ENCODE peak calls at places on chromosomes 3 and 15, in six cellular contexts. A, W, U, F, R and C are unnamed samples. For H3K4me1, the result is how much of the 10 kb centered on the place peaks cover.

GRCh38 chr3:188209740-188210139 is 55.8 kb downstream of the LPP start:
- DNase-seq in R (no peak), F (no peak), W (peak), A (no peak), U (no peak), C (no peak)

GRCh38 chr15:70095387-70096214 is 2.1 kb downstream of the TLE3 start:
- DNase-seq in F (no peak), R (peak), A (peak), W (no peak), U (peak), C (no peak)

GRCh38 chr3:191238321-191238817 is 39.3 kb downstream of the OSTN start:
- DNase-seq in U (no peak), R (no peak), A (no peak), F (peak), W (peak), C (no peak)

GRCh38 chr3:110138966-110139555 is 801.7 kb upstream of the DPPA4 start:
- DNase-seq in U (no peak), A (no peak), F (no peak), R (no peak), W (peak), C (no peak)

GRCh38 chr3:127133971-127134370 is 59.0 kb upstream of the PRR23E start:
- DNase-seq in U (peak), F (no peak), A (no peak), R (no peak), W (no peak), C (no peak)

GRCh38 chr3:94716326-94717018 is 653.6 kb downstream of the NSUN3 start:
- DNase-seq in F (peak), R (no peak), U (no peak), W (no peak), A (no peak), C (no peak)

GRCh38 chr3:160676547-160677303 is at the start of gene ARL14:
- DNase-seq in W (peak), U (no peak), F (peak), R (no peak), A (no peak), C (no peak)

GRCh38 chr3:63232764-63233396 is 45.2 kb upstream of the SYNPR start:
- DNase-seq in R (no peak), F (no peak), A (no peak), U (no peak), W (peak), C (no peak)

GRCh38 chr3:18443670-18444596 is 18.8 kb upstream of the SATB1 start:
- DNase-seq in F (no peak), U (no peak), R (peak), W (peak), A (peak), C (no peak)

GRCh38 chr3:99681976-99682375 is 43.6 kb downstream of the COL8A1 start:
- DNase-seq in R (no peak), W (no peak), U (no peak), F (no peak), A (no peak), C (no peak)

GRCh38 chr3:162082516-162082915 is 585.9 kb downstream of the OTOL1 start:
- DNase-seq in A (no peak), R (no peak), W (no peak), U (no peak), F (no peak), C (no peak)

GRCh38 chr3:197793246-197793645 is 2.2 kb downstream of the LRCH3 start:
- DNase-seq in F (no peak), W (peak), A (no peak), R (no peak), U (no peak), C (no peak)

GRCh38 chr15:38618242-38618925 is 53.8 kb upstream of the RASGRP1 start:
- DNase-seq in W (no peak), A (no peak), R (no peak), F (no peak), U (no peak), C (no peak)

GRCh38 chr15:85963262-85963760 is 116.4 kb upstream of the AGBL1 start:
- DNase-seq in W (no peak), R (no peak), U (no peak), F (no peak), A (no peak), C (no peak)

GRCh38 chr3:182393830-182394367 is 399.4 kb upstream of the ATP11B start:
- DNase-seq in A (no peak), W (no peak), R (no peak), F (no peak), U (no peak), C (no peak)

GRCh38 chr3:78274475-78275065 is 1234.7 kb downstream of the ROBO2 start:
- DNase-seq in R (no peak), F (no peak), U (no peak), W (no peak), A (no peak), C (no peak)

GRCh38 chr3:149963485-149963884 is 7.2 kb downstream of the PFN2 start:
- DNase-seq in U (no peak), A (no peak), F (no peak), W (no peak), R (no peak), C (no peak)

DNA sequence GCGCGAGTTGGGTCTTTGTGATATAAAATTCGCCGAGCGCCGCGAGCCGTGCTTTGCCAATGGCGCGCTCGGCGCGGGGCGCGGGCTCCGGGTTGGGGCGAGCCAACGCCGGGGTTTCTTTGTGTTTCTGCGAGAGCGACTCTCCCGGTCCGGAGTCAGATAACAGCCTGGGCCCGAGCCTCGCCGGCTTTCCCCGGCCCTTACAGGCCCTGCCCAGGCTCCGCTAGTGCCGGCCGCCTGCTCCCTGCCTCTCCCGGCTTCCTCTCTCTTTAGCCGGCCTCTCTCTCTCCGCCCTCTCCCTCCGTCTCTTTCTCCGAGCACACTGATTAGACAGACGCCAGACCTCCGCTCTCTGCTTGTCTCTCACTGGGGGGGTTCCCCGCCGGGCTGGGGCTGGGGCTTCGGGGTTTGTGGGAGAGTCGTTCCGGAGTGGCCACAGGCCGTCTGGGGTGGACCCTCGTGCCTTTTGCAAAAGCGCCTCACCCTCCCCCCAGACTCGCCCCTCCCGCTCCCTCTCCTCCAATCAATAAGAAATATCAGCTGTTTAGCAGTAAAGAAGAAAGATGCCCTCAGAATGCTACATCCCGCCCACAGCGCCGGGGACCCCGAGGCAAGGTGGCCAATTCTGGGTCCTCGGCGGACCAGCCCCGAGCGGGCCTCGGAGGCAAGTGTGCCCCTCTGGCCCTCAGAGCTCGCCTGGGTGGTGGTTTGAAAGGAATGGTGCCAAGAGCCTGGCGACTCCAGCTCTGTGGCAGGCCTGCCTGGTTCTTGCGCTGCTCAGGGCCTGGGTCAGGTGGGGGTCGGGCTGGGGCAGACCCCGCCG is 2.9 kb downstream of the NR2F2 start:
- DNase-seq in A (peak), W (peak), R (no peak), F (no peak), U (peak), C (no peak)
- H3K4me1 ChIP-seq in A (under half), W (under half), R (under half), F (under half), U (under half), C (under half)

DNA sequence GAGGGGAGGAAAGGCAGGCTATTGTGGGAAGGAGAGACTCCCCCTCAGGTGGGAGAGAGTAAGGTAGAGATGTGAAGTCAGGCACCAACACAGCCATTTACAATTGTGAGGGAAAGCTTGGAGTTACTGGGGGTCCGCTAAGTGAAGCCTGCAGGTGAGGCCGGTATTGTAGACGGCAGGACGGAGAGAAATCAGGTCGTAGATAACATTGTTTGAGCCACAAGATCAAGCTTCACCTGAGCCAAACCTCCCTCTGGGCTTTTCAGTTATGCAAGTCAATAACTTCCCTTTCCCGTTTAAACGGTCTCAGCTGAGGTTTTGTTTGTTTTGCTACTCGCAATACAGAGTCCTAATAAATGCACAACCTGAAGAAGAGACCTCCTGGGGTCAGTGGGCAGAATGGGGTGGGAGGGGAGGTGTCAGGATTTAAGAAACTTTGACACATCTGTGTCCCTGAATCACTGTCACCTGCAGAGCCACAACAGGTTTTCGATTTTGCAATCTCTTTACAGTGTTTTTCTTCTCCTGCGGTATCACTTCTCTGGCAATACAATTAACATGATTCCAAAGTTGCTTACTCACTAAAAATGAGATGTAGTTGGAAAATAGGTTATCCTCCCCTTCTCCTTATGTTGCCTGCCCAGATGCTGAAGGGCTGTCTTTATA is 72.0 kb upstream of the GLCE start:
- DNase-seq in A (no peak), W (no peak), F (no peak), R (no peak), U (no peak), C (no peak)
- H3K4me3 ChIP-seq in A (no peak), W (no peak), F (no peak), R (no peak), U (no peak), C (no peak)

DNA sequence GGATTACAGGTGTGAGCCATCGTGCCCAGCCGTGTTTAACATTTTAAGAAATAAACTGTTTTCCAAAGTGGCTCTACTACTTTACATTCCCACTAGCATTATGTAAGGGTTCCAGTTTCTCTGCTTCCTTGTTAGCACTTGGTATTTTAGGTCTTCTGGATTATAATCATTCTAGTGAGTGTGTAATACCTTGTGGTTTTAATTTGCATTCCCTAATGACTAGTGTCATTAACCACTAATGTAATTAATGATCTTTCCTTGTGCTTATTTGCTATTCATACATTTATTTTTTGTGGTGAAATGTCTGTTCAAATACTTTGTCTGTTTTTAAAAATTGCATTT is 30.7 kb downstream of the ARIH2 start:
- DNase-seq in R (no peak), F (no peak), W (peak), U (no peak), A (no peak), C (no peak)
- H3K4me1 ChIP-seq in R (under half), F (under half), W (under half), U (under half), A (under half), C (under half)

GRCh38 chr3:49500408-49501257 is 30.6 kb downstream of the DAG1 start:
- DNase-seq in R (no peak), U (peak), F (peak), W (peak), A (peak), C (no peak)
- H3K4me3 ChIP-seq in R (no peak), U (no peak), F (no peak), W (no peak), A (no peak), C (no peak)

GRCh38 chr3:98529856-98530459 is 1.8 kb upstream of the GPR15 start:
- DNase-seq in A (no peak), F (no peak), R (no peak), W (no peak), U (no peak), C (no peak)

GRCh38 chr3:98531622-98532274 is at the start of gene GPR15:
- DNase-seq in U (no peak), R (no peak), W (no peak), A (no peak), F (no peak), C (no peak)

GRCh38 chr3:98525494-98525893 is 2.8 kb upstream of the CLDND1 start:
- DNase-seq in W (no peak), F (no peak), A (no peak), U (no peak), R (no peak), C (no peak)

GRCh38 chr3:98530676-98531075 is 1.1 kb upstream of the GPR15 start:
- DNase-seq in R (no peak), W (no peak), F (no peak), U (no peak), A (no peak), C (no peak)

GRCh38 chr3:98528474-98529346 is 3.1 kb upstream of the GPR15 start:
- DNase-seq in U (no peak), R (no peak), A (no peak), F (no peak), W (no peak), C (no peak)
- H3K4me1 ChIP-seq in U (under half), R (under half), A (under half), F (under half), W (under half), C (under half)

GRCh38 chr3:164459526-164460151 is 618.7 kb downstream of the SI start:
- DNase-seq in U (no peak), R (no peak), W (peak), F (no peak), A (no peak), C (no peak)
- H3K4me3 ChIP-seq in U (no peak), R (no peak), W (no peak), F (no peak), A (no peak), C (no peak)

GRCh38 chr15:47496343-47497185 is 220.7 kb upstream of the SEMA6D start:
- DNase-seq in A (no peak), W (peak), U (no peak), R (no peak), F (no peak), C (no peak)
- H3K4me1 ChIP-seq in A (under half), W (under half), U (under half), R (under half), F (under half), C (under half)

DNA sequence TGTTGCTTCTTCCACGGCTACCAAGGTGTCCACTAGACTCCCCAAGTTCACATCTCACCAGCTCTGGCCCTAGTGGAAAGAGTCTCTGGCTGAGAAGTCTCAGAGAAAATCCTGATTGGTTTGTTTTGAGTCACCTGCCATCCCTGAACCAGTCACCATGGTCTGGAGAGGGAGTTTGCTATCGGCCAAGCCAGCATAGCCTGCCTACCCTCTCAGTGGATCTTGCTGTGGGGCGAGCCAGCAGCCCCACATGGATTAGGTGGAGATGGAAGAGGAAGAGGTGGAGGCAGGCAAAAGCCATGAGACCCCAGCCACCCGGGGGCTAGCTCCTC is 48.1 kb upstream of the FLNB start:
- DNase-seq in U (no peak), F (peak), R (no peak), A (no peak), W (no peak), C (no peak)
- H3K4me3 ChIP-seq in U (no peak), F (no peak), R (peak), A (no peak), W (no peak), C (no peak)